ENCODE peak calls at places on chromosomes 1 and 21, in four cellular contexts. One of them, this sample, is unnamed.

GRCh38 chr1:180953791-180954721 is 41.4 kb downstream of the KIAA1614 start:
- DNase-seq in endothelial cell of umbilical vein: peak; percentile 69
- DNase-seq in K562: no peak
- DNase-seq in GM12878: peak; percentile 9
- DNase-seq in this sample: peak; percentile 12

GRCh38 chr1:176717052-176717754 is 254.2 kb downstream of the PAPPA2 start:
- DNase-seq in endothelial cell of umbilical vein: no peak
- DNase-seq in GM12878: no peak
- DNase-seq in K562: no peak
- DNase-seq in this sample: no peak

GRCh38 chr1:7302873-7303272 is 468.2 kb upstream of the VAMP3 start:
- DNase-seq in endothelial cell of umbilical vein: no peak
- DNase-seq in K562: no peak
- DNase-seq in GM12878: no peak
- DNase-seq in this sample: no peak

GRCh38 chr1:90371106-90371813 is 345.8 kb downstream of the BARHL2 start:
- DNase-seq in endothelial cell of umbilical vein: no peak
- DNase-seq in K562: no peak
- DNase-seq in GM12878: no peak
- DNase-seq in this sample: peak; percentile 1

GRCh38 chr1:16980473-16981268 is at the start of gene MFAP2:
- DNase-seq in GM12878: no peak
- DNase-seq in endothelial cell of umbilical vein: no peak
- DNase-seq in K562: no peak
- DNase-seq in this sample: no peak

GRCh38 chr1:65343286-65343685 is 33.9 kb downstream of the DNAJC6 start:
- DNase-seq in endothelial cell of umbilical vein: no peak
- DNase-seq in GM12878: no peak
- DNase-seq in K562: no peak
- DNase-seq in this sample: peak; percentile 3

GRCh38 chr1:29762635-29763034 is 526.3 kb downstream of the PTPRU start:
- DNase-seq in GM12878: no peak
- DNase-seq in endothelial cell of umbilical vein: no peak
- DNase-seq in K562: no peak
- DNase-seq in this sample: no peak

GRCh38 chr1:221723918-221724263 is 18.0 kb downstream of the DUSP10 start:
- DNase-seq in K562: no peak
- DNase-seq in GM12878: no peak
- DNase-seq in endothelial cell of umbilical vein: no peak
- DNase-seq in this sample: peak; percentile 43

GRCh38 chr21:45322960-45323461 is 35.3 kb upstream of the POFUT2 start:
- DNase-seq in GM12878: no peak
- DNase-seq in K562: peak; percentile 53
- DNase-seq in endothelial cell of umbilical vein: no peak
- DNase-seq in this sample: no peak

GRCh38 chr1:210144736-210145135 is 87.9 kb upstream of the SERTAD4 start:
- DNase-seq in GM12878: no peak
- DNase-seq in endothelial cell of umbilical vein: no peak
- DNase-seq in K562: no peak
- DNase-seq in this sample: no peak

GRCh38 chr1:204127597-204128242 is 24.1 kb downstream of the ETNK2 start:
- DNase-seq in GM12878: no peak
- DNase-seq in endothelial cell of umbilical vein: peak; percentile 79
- DNase-seq in K562: peak; percentile 71
- DNase-seq in this sample: peak; percentile 88

GRCh38 chr1:40122865-40123264 is 25.8 kb upstream of the PPT1 start:
- DNase-seq in endothelial cell of umbilical vein: no peak
- DNase-seq in GM12878: no peak
- DNase-seq in K562: peak; percentile 26
- DNase-seq in this sample: no peak

GRCh38 chr1:15137807-15138206 is 15.7 kb upstream of the TMEM51 start:
- DNase-seq in K562: no peak
- DNase-seq in endothelial cell of umbilical vein: no peak
- DNase-seq in GM12878: no peak
- DNase-seq in this sample: no peak

GRCh38 chr1:162019006-162019405 is 4.7 kb downstream of the OLFML2B start:
- DNase-seq in GM12878: no peak
- DNase-seq in K562: no peak
- DNase-seq in endothelial cell of umbilical vein: peak; percentile 87
- DNase-seq in this sample: peak; percentile 73

GRCh38 chr1:109838838-109839240 is 71.8 kb upstream of the CSF1 start:
- DNase-seq in GM12878: no peak
- DNase-seq in endothelial cell of umbilical vein: no peak
- DNase-seq in K562: no peak
- DNase-seq in this sample: peak; percentile 77

GRCh38 chr1:17437260-17438175 is 2.0 kb downstream of the RCC2 start:
- DNase-seq in endothelial cell of umbilical vein: peak; percentile 43
- DNase-seq in GM12878: no peak
- DNase-seq in K562: peak; percentile 94
- DNase-seq in this sample: peak; percentile 36

GRCh38 chr1:88169144-88169543 is 514.9 kb upstream of the PKN2 start:
- DNase-seq in K562: no peak
- DNase-seq in endothelial cell of umbilical vein: no peak
- DNase-seq in GM12878: no peak
- DNase-seq in this sample: no peak

GRCh38 chr21:35648512-35648911 is 411.8 kb downstream of the SETD4 start:
- DNase-seq in GM12878: no peak
- DNase-seq in K562: no peak
- DNase-seq in endothelial cell of umbilical vein: no peak
- DNase-seq in this sample: no peak

GRCh38 chr1:213989071-213989739 is 1.4 kb downstream of the PROX1 start:
- DNase-seq in GM12878: no peak
- DNase-seq in K562: no peak
- DNase-seq in endothelial cell of umbilical vein: peak; percentile 42
- DNase-seq in this sample: no peak

GRCh38 chr1:57633881-57634280 is 210.0 kb upstream of the DAB1 start:
- DNase-seq in GM12878: no peak
- DNase-seq in K562: no peak
- DNase-seq in endothelial cell of umbilical vein: no peak
- DNase-seq in this sample: no peak

GRCh38 chr1:84834419-84835064 is 58.5 kb downstream of the LPAR3 start:
- DNase-seq in GM12878: no peak
- DNase-seq in K562: no peak
- DNase-seq in endothelial cell of umbilical vein: peak; percentile 62
- DNase-seq in this sample: peak; percentile 72

GRCh38 chr1:32817815-32818786 is 648 bp downstream of the S100PBP start:
- DNase-seq in K562: peak; percentile 84
- DNase-seq in GM12878: no peak
- DNase-seq in endothelial cell of umbilical vein: peak; percentile 58
- DNase-seq in this sample: peak; percentile 39

GRCh38 chr1:39130297-39130696 is 74.2 kb upstream of the MACF1 start:
- DNase-seq in K562: no peak
- DNase-seq in endothelial cell of umbilical vein: no peak
- DNase-seq in GM12878: no peak
- DNase-seq in this sample: peak; percentile 87

GRCh38 chr1:219179293-219179692 is 5.6 kb downstream of the LYPLAL1 start:
- DNase-seq in endothelial cell of umbilical vein: no peak
- DNase-seq in K562: no peak
- DNase-seq in GM12878: no peak
- DNase-seq in this sample: peak; percentile 26

GRCh38 chr21:34679056-34679455 is 10.3 kb downstream of the CLIC6 start:
- DNase-seq in K562: no peak
- DNase-seq in endothelial cell of umbilical vein: no peak
- DNase-seq in GM12878: no peak
- DNase-seq in this sample: no peak

GRCh38 chr1:224700915-224701531 is 84.9 kb downstream of the CNIH3 start:
- DNase-seq in endothelial cell of umbilical vein: no peak
- DNase-seq in K562: peak; percentile 72
- DNase-seq in GM12878: peak; percentile 9
- DNase-seq in this sample: peak; percentile 7

GRCh38 chr1:53617382-53618217 is 121.4 kb downstream of the GLIS1 start:
- DNase-seq in K562: no peak
- DNase-seq in GM12878: no peak
- DNase-seq in endothelial cell of umbilical vein: no peak
- DNase-seq in this sample: peak; percentile 94

GRCh38 chr1:244665771-244666217 is 12.9 kb downstream of the DESI2 start:
- DNase-seq in K562: no peak
- DNase-seq in endothelial cell of umbilical vein: no peak
- DNase-seq in GM12878: no peak
- DNase-seq in this sample: peak; percentile 45

GRCh38 chr1:50047916-50048694 is 24.4 kb upstream of the AGBL4 start:
- DNase-seq in K562: no peak
- DNase-seq in GM12878: no peak
- DNase-seq in endothelial cell of umbilical vein: no peak
- DNase-seq in this sample: no peak

GRCh38 chr1:60055336-60055735 is 18.2 kb downstream of the C1orf87 start:
- DNase-seq in K562: no peak
- DNase-seq in GM12878: no peak
- DNase-seq in endothelial cell of umbilical vein: no peak
- DNase-seq in this sample: peak; percentile 1

GRCh38 chr21:35309316-35309715 is 260.2 kb upstream of the RUNX1 start:
- DNase-seq in K562: no peak
- DNase-seq in endothelial cell of umbilical vein: no peak
- DNase-seq in GM12878: no peak
- DNase-seq in this sample: no peak

GRCh38 chr1:210262167-210262896 is 29.7 kb downstream of the SERTAD4 start:
- DNase-seq in K562: no peak
- DNase-seq in GM12878: no peak
- DNase-seq in endothelial cell of umbilical vein: peak; percentile 88
- DNase-seq in this sample: peak; percentile 60

DNA sequence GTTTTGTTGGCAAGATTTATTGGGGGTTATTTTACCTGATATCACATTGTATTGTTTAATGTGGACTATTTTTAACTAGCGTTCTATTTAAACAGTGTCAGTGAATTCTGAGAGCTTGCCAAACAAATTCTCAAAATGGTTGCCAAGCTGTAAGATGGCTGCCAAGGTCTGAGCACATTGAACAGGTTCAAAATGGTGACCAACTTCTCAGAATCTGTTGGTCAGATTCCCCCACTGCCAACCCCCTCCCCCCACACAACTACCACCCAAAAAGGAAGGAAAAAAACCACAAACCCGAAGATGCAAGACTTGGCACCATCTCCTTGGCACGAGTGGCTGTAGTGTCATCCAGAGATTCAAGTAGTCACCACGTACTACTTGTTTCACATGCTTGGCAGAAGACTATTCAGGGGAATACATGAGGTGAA is 159.1 kb downstream of the NFIA start:
- DNase-seq in GM12878: no peak
- DNase-seq in endothelial cell of umbilical vein: peak; percentile 54
- DNase-seq in K562: no peak
- DNase-seq in this sample: no peak
- TF ChIP-seq FOS in GM12878: no peak
- TF ChIP-seq FOS in endothelial cell of umbilical vein: no peak
- TF ChIP-seq FOS in K562: no peak
- TF ChIP-seq FOS in this sample: no peak

DNA sequence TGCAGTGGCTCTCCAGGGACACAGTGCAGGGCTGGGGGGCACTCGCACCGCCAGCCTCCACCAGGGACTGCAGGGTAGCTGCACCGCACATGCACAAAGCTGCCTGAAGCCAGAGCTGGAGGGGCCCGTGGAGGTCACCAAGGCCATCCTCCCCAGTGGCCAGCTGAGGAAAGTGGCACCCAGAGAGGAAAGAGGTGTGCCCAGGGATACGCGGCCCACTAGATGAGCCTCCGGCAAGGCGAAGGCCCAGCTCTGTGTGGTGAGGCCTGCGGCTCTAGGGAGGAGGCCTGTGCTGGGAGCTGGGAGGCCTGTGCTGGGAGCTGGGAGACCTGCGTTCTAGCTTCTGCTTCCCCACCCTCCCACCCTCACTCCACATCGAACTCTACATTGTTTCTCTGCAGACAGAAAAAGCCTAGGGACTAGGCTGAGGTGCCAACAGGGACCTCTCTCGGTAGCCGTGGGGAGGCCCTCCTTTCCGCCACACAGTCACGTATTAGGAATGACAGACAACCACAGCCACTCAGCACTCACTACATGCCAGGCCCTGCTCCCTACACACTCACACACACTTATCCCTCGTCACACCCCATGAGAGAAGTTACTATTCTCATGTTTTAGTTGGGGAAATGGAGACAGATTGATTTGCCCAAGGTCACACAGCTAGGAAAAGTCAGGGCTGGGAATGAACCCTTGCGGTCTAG is 921 bp upstream of the ASCL5 start:
- DNase-seq in K562: no peak
- DNase-seq in endothelial cell of umbilical vein: no peak
- DNase-seq in GM12878: no peak
- DNase-seq in this sample: peak; percentile 63
- TF ChIP-seq FOS in K562: no peak
- TF ChIP-seq FOS in endothelial cell of umbilical vein: no peak
- TF ChIP-seq FOS in GM12878: no peak
- TF ChIP-seq FOS in this sample: no peak

DNA sequence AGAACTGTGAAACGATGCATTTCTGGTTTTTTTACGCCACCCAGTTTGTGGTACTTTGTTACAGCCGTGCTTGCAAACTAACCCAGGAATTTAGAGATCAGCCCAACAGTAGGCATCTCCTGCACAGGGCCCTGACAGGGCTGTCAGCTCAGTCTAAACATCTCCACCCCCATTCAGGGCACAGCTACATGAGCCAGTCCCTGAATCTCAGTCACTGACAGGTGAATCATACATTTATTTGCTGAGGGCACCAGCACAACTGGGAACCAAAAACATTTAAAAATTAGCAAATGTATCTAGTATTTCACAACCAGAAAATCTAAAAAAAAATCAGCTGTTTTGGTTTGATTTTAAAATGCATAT is 30.7 kb downstream of the PRDX6 start:
- DNase-seq in K562: no peak
- DNase-seq in GM12878: no peak
- DNase-seq in endothelial cell of umbilical vein: no peak
- DNase-seq in this sample: no peak
- TF ChIP-seq FOS in K562: no peak
- TF ChIP-seq FOS in GM12878: no peak
- TF ChIP-seq FOS in endothelial cell of umbilical vein: no peak
- TF ChIP-seq FOS in this sample: no peak

GRCh38 chr21:17611414-17612022 is 1.2 kb downstream of the BTG3 start:
- DNase-seq in GM12878: peak; percentile 59
- DNase-seq in endothelial cell of umbilical vein: peak; percentile 93
- DNase-seq in K562: peak; percentile 50
- DNase-seq in this sample: peak; percentile 94

GRCh38 chr21:17612023-17612564 is 607 bp downstream of the BTG3 start:
- DNase-seq in K562: no peak
- DNase-seq in GM12878: no peak
- DNase-seq in endothelial cell of umbilical vein: no peak
- DNase-seq in this sample: peak; percentile 59

GRCh38 chr21:17610862-17611261 is 1.8 kb downstream of the BTG3 start:
- DNase-seq in K562: no peak
- DNase-seq in endothelial cell of umbilical vein: no peak
- DNase-seq in GM12878: no peak
- DNase-seq in this sample: peak; percentile 11

GRCh38 chr21:17612565-17613241 is at the start of gene BTG3:
- DNase-seq in K562: peak; percentile 97
- DNase-seq in endothelial cell of umbilical vein: peak; percentile 67
- DNase-seq in GM12878: no peak
- DNase-seq in this sample: peak; percentile 76

DNA sequence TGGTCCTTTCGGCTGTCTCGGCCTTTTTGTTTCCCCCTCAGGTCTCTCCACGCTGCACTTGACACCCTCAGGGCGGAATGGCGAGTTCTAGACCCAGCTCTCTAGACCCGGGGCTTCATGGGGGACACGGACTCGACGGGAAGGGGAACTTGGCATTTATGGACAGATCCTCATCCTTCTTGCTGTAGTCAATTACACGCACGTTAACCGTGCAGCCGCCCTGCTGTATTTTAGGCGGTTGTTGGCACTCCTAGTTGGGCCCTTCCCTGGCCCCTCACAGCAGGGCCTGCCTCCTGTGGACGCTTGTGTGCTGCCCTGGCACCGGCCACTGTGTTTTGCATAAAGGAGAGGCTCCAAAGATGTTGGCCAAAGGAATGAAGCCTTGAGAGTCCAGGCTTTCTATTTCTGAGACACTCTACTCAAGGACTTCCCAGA is 558 bp upstream of the BTG3 start:
- DNase-seq in K562: no peak
- DNase-seq in GM12878: no peak
- DNase-seq in endothelial cell of umbilical vein: peak; percentile 22
- DNase-seq in this sample: no peak
- TF ChIP-seq FOS in K562: no peak
- TF ChIP-seq FOS in GM12878: no peak
- TF ChIP-seq FOS in endothelial cell of umbilical vein: no peak
- TF ChIP-seq FOS in this sample: no peak